ENCODE peak calls at places on chromosomes 1 and 21, in seven cellular contexts. One of them, this sample, is unnamed.

GRCh38 chr1:40394456-40395172 is 21.1 kb downstream of the SMAP2 start:
- DNase-seq in H54: no peak
- DNase-seq in A172: no peak
- DNase-seq in D341Med: no peak
- DNase-seq in NCI-H2029 treated with DMSO at 0.1 percent for 48 hours: no peak
- DNase-seq in KG1: no peak
- DNase-seq in T-helper 2 cell: peak
- DNase-seq in this sample: no peak

GRCh38 chr1:2526824-2527552 is 592 bp upstream of the PANK4 start:
- DNase-seq in NCI-H2029 treated with DMSO at 0.1 percent for 48 hours: no peak
- DNase-seq in H54: peak
- DNase-seq in KG1: no peak
- DNase-seq in D341Med: no peak
- DNase-seq in A172: peak
- DNase-seq in T-helper 2 cell: no peak
- DNase-seq in this sample: no peak

GRCh38 chr1:179340915-179341314 is 24.9 kb upstream of the AXDND1 start:
- DNase-seq in NCI-H2029 treated with DMSO at 0.1 percent for 48 hours: no peak
- DNase-seq in D341Med: no peak
- DNase-seq in H54: no peak
- DNase-seq in T-helper 2 cell: no peak
- DNase-seq in A172: no peak
- DNase-seq in KG1: no peak
- DNase-seq in this sample: no peak

GRCh38 chr1:212610575-212610967 is 2.0 kb downstream of the ATF3 start:
- DNase-seq in NCI-H2029 treated with DMSO at 0.1 percent for 48 hours: no peak
- DNase-seq in T-helper 2 cell: no peak
- DNase-seq in A172: no peak
- DNase-seq in D341Med: no peak
- DNase-seq in H54: no peak
- DNase-seq in KG1: no peak
- DNase-seq in this sample: no peak

GRCh38 chr21:37243961-37244360 is 23.2 kb downstream of the VPS26C start:
- DNase-seq in H54: no peak
- DNase-seq in T-helper 2 cell: no peak
- DNase-seq in A172: no peak
- DNase-seq in D341Med: no peak
- DNase-seq in KG1: no peak
- DNase-seq in NCI-H2029 treated with DMSO at 0.1 percent for 48 hours: no peak
- DNase-seq in this sample: no peak

GRCh38 chr1:208988811-208989222 is 594.7 kb upstream of the CAMK1G start:
- DNase-seq in KG1: peak
- DNase-seq in T-helper 2 cell: no peak
- DNase-seq in D341Med: no peak
- DNase-seq in A172: peak
- DNase-seq in H54: peak
- DNase-seq in NCI-H2029 treated with DMSO at 0.1 percent for 48 hours: peak
- DNase-seq in this sample: peak

GRCh38 chr1:58783090-58783992 is 506 bp downstream of the JUN start:
- DNase-seq in T-helper 2 cell: peak
- DNase-seq in KG1: peak
- DNase-seq in A172: no peak
- DNase-seq in H54: no peak
- DNase-seq in NCI-H2029 treated with DMSO at 0.1 percent for 48 hours: peak
- DNase-seq in D341Med: peak
- DNase-seq in this sample: no peak

GRCh38 chr1:94503153-94503552 is 38.4 kb downstream of the F3 start:
- DNase-seq in KG1: no peak
- DNase-seq in D341Med: no peak
- DNase-seq in T-helper 2 cell: no peak
- DNase-seq in A172: no peak
- DNase-seq in H54: no peak
- DNase-seq in NCI-H2029 treated with DMSO at 0.1 percent for 48 hours: no peak
- DNase-seq in this sample: no peak

GRCh38 chr1:19361231-19362147 is 49.4 kb downstream of the SLC66A1 start:
- DNase-seq in T-helper 2 cell: no peak
- DNase-seq in NCI-H2029 treated with DMSO at 0.1 percent for 48 hours: no peak
- DNase-seq in D341Med: no peak
- DNase-seq in KG1: no peak
- DNase-seq in A172: no peak
- DNase-seq in H54: no peak
- DNase-seq in this sample: no peak

GRCh38 chr1:223344491-223344890 is 19.5 kb downstream of the SUSD4 start:
- DNase-seq in T-helper 2 cell: no peak
- DNase-seq in A172: no peak
- DNase-seq in H54: no peak
- DNase-seq in NCI-H2029 treated with DMSO at 0.1 percent for 48 hours: no peak
- DNase-seq in D341Med: no peak
- DNase-seq in KG1: no peak
- DNase-seq in this sample: no peak

GRCh38 chr1:173934440-173934839 is 17.3 kb upstream of the SERPINC1 start:
- DNase-seq in H54: no peak
- DNase-seq in A172: no peak
- DNase-seq in KG1: no peak
- DNase-seq in T-helper 2 cell: no peak
- DNase-seq in NCI-H2029 treated with DMSO at 0.1 percent for 48 hours: no peak
- DNase-seq in D341Med: no peak
- DNase-seq in this sample: no peak

GRCh38 chr1:233868461-233868860 is 36.0 kb upstream of the SLC35F3 start:
- DNase-seq in H54: no peak
- DNase-seq in T-helper 2 cell: no peak
- DNase-seq in D341Med: no peak
- DNase-seq in KG1: no peak
- DNase-seq in A172: peak
- DNase-seq in NCI-H2029 treated with DMSO at 0.1 percent for 48 hours: no peak
- DNase-seq in this sample: no peak

GRCh38 chr1:98196012-98196411 is 275.2 kb upstream of the DPYD start:
- DNase-seq in KG1: no peak
- DNase-seq in A172: no peak
- DNase-seq in NCI-H2029 treated with DMSO at 0.1 percent for 48 hours: no peak
- DNase-seq in T-helper 2 cell: no peak
- DNase-seq in D341Med: no peak
- DNase-seq in H54: no peak
- DNase-seq in this sample: no peak

GRCh38 chr1:185534806-185535205 is 199.4 kb upstream of the HMCN1 start:
- DNase-seq in NCI-H2029 treated with DMSO at 0.1 percent for 48 hours: peak
- DNase-seq in A172: no peak
- DNase-seq in D341Med: no peak
- DNase-seq in H54: no peak
- DNase-seq in T-helper 2 cell: no peak
- DNase-seq in KG1: no peak
- DNase-seq in this sample: no peak

This sample was measured in AG09309.